ENCODE peak calls at places on chromosomes 11 and 22, in seven cellular contexts. O is psoas muscle, P is endothelial cell, K is AG09309, Z is fibroblast of the aortic adventitia, S is K562, Q is activated B cell treated with CpG ODN at 0.5 μM for 24 hours. D is an unnamed sample.

GRCh38 chr11:9906043-9906791 is 242.3 kb downstream of the SWAP70 start:
- DNase-seq in O (no peak), P (no peak), K (peak; percentile 98), Z (peak; percentile 94), S (no peak), Q (no peak), D (no peak)

GRCh38 chr11:35539781-35540281 is 14.4 kb upstream of the PAMR1 start:
- DNase-seq in O (peak; percentile 69), P (no peak), K (peak; percentile 87), Z (peak; percentile 97), S (no peak), Q (no peak), D (no peak)

GRCh38 chr11:27718346-27718852 is 18.1 kb upstream of the BDNF start:
- DNase-seq in O (no peak), P (peak; percentile 24), K (peak; percentile 94), Z (peak; percentile 89), S (no peak), Q (no peak), D (no peak)

GRCh38 chr11:70433966-70434812 is 35.9 kb downstream of the CTTN start:
- DNase-seq in O (no peak), P (no peak), K (no peak), Z (no peak), S (no peak), Q (peak; percentile 30), D (no peak)

GRCh38 chr11:67584881-67585873 is 1.6 kb downstream of the GSTP1 start:
- DNase-seq in O (no peak), P (no peak), K (no peak), Z (peak; percentile 18), S (peak; percentile 25), Q (no peak), D (no peak)

GRCh38 chr11:7575841-7576451 is 62.1 kb downstream of the PPFIBP2 start:
- DNase-seq in O (no peak), P (no peak), K (no peak), Z (no peak), S (no peak), Q (no peak), D (no peak)

GRCh38 chr11:110710520-110711381 is 1.5 kb downstream of the ARHGAP20 start:
- DNase-seq in O (peak; percentile 53), P (peak; percentile 11), K (no peak), Z (peak; percentile 59), S (no peak), Q (peak; percentile 19), D (peak; percentile 31)

GRCh38 chr11:37689951-37690350 is 1091.9 kb upstream of the RAG2 start:
- DNase-seq in O (no peak), P (no peak), K (peak; percentile 4), Z (peak; percentile 12), S (no peak), Q (no peak), D (no peak)

GRCh38 chr11:28903716-28904115 is 795.5 kb downstream of the METTL15 start:
- DNase-seq in O (no peak), P (no peak), K (no peak), Z (peak; percentile 34), S (no peak), Q (no peak), D (no peak)

GRCh38 chr11:124481365-124482323 is 36.1 kb upstream of the OR8B8 start:
- DNase-seq in O (no peak), P (peak; percentile 44), K (no peak), Z (peak; percentile 39), S (peak; percentile 77), Q (no peak), D (no peak)

GRCh38 chr11:59197990-59198389 is 14.7 kb downstream of the MPEG1 start:
- DNase-seq in O (peak; percentile 65), P (no peak), K (peak; percentile 34), Z (peak; percentile 36), S (no peak), Q (no peak), D (no peak)

GRCh38 chr11:6640985-6641701 is 14.5 kb downstream of the DCHS1 start:
- DNase-seq in O (no peak), P (no peak), K (no peak), Z (no peak), S (no peak), Q (no peak), D (no peak)

GRCh38 chr11:72238040-72238450 is 5.9 kb downstream of the PHOX2A start:
- DNase-seq in O (no peak), P (peak; percentile 80), K (no peak), Z (peak; percentile 46), S (peak; percentile 84), Q (no peak), D (peak; percentile 91)

GRCh38 chr11:2443881-2444300 is 423 bp downstream of the TRPM5 start:
- DNase-seq in O (no peak), P (no peak), K (no peak), Z (no peak), S (no peak), Q (no peak), D (no peak)

GRCh38 chr11:11510939-11511338 is 110.9 kb downstream of the GALNT18 start:
- DNase-seq in O (peak; percentile 46), P (no peak), K (peak; percentile 63), Z (no peak), S (no peak), Q (no peak), D (no peak)

GRCh38 chr11:58125469-58125868 is at the start of gene OR9I1:
- DNase-seq in O (no peak), P (no peak), K (no peak), Z (no peak), S (no peak), Q (no peak), D (no peak)

GRCh38 chr22:43888740-43889139 is 3.1 kb downstream of the PNPLA5 start:
- DNase-seq in O (no peak), P (no peak), K (no peak), Z (no peak), S (no peak), Q (no peak), D (no peak)

GRCh38 chr22:17205432-17205831 is 13.8 kb downstream of the ADA2 start:
- DNase-seq in O (no peak), P (no peak), K (no peak), Z (no peak), S (no peak), Q (no peak), D (no peak)
- TF ChIP-seq CTCF in O (no peak), P (no peak), K (no peak), Z (no peak), S (no peak), Q (no peak), D (no peak)

GRCh38 chr11:117946842-117947526 is 17.8 kb upstream of the TMPRSS13 start:
- DNase-seq in O (peak; percentile 87), P (peak; percentile 95), K (peak; percentile 74), Z (peak; percentile 93), S (peak; percentile 83), Q (peak; percentile 79), D (peak; percentile 73)

GRCh38 chr11:117949062-117949461 is 19.9 kb upstream of the TMPRSS13 start:
- DNase-seq in O (no peak), P (no peak), K (no peak), Z (no peak), S (no peak), Q (no peak), D (no peak)

GRCh38 chr11:117950999-117951961 is 22.1 kb upstream of the TMPRSS13 start:
- DNase-seq in O (no peak), P (no peak), K (no peak), Z (no peak), S (no peak), Q (peak; percentile 47), D (no peak)

GRCh38 chr11:117953029-117953671 is 23.9 kb upstream of the TMPRSS13 start:
- DNase-seq in O (no peak), P (no peak), K (no peak), Z (no peak), S (peak; percentile 65), Q (no peak), D (no peak)

DNA sequence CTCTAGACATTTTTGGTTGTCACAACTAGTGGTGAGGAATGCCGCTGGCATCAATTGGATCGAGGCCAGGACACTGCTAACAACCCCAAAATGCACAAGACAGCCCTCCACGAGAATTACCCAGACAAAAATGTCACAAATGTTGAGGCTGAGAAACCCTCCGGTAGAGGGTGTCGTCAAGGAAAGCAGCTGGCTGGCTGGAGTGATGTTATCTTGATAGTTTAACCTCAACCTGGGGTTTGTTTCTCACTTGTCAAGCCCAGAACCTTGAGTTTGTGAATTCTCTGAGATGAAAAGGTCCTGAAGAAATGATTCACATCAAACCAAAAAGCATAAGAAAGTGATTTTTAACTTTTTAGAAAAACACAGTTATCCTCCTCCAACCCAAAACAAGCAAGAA is 21.1 kb upstream of the TMPRSS13 start:
- DNase-seq in O (no peak), P (no peak), K (no peak), Z (no peak), S (peak; percentile 66), Q (no peak), D (peak; percentile 56)
- TF ChIP-seq CTCF in O (no peak), P (no peak), K (no peak), Z (no peak), S (peak; percentile 61), Q (no peak), D (peak; percentile 16)

DNA sequence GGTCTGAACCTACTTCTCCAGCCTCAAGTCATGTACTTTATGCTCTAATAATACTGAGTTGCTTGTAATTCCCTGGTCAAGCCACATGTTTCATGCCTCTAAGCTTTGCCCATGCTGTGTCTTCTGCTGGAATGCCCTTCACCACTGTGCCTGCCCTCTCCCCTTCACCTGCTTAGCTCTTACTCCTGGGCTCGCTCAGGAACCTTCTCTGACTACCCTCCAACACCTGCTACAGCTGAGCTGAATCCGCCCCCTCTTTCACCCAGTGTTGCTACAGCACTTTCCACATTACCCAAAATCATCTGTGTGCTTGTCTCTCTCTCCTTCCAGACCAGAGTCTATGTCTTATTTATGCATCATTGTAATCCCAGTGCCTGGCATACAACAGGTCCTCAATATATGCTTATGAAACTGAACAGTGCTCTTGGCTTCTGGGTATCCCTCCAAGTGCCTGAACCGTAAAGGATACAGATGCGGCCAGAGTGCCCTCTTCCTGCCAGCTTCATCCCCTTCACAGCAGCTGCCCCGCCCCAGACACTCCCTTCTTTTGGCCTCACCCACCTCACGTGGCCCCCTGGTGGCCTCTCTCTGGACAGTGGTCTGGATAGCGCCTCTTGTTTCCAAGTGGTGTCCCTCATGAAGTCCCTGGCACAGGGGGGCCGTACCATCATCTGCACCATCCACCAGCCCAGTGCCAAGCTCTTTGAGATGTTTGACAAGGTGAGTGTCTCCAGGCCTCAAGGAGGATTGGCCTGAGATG is 7.1 kb downstream of the ABCG4 start:
- DNase-seq in O (no peak), P (peak; percentile 26), K (no peak), Z (no peak), S (peak; percentile 70), Q (no peak), D (no peak)
- TF ChIP-seq CTCF in O (no peak), P (no peak), K (peak; percentile 12), Z (peak; percentile 13), S (peak; percentile 71), Q (no peak), D (no peak)

DNA sequence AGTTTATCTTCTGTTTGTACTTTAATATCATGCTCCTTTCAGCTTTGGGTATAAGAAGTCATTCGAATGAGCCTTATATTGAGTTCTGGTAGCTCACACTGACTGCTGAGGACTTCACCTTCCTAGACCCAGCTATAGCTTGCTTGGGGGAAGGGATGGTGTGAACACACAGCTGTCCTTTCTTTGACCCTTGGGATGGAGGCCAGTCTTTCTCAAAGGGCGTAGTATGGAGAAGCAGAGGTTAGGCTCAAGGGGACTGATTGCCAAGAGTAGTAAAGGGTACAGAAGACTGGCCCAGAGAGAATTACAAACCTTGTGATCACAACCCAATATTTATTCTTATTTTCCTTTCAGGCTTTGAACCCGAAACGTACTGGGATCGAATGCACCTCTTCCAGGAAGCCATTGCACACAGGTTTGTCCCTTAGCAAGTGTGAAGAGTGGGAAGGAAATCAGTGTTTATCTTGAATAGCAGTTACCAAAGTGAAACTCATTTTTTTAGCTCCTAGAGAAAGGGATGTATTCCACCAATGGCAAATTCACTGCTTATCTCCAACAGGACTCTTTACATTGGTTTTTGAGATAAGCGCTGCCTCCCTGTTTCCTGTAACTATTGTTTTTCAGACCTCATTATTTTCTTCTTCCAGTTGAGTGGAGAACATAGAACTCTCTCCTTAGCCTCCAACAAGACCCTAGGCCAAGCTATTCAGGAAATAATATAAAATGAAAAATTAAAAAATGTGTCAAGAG is 42.8 kb upstream of the YWHAH start:
- DNase-seq in O (no peak), P (no peak), K (no peak), Z (peak; percentile 54), S (peak; percentile 60), Q (no peak), D (no peak)
- TF ChIP-seq CTCF in O (no peak), P (no peak), K (no peak), Z (no peak), S (no peak), Q (no peak), D (no peak)

D was measured in GM20000.